ENCODE peak calls at places on chromosomes 11 and 22, in five cellular contexts. S is CD8-positive, alpha-beta T cell; G is fibroblast of pulmonary artery; L is memory B cell; M is hypothalamus. C is an unnamed sample.

GRCh38 chr11:45067966-45068365 is 78.5 kb upstream of the PRDM11 start:
- DNase-seq in S (no peak), G (no peak), L (no peak), M (no peak), C (no peak)

GRCh38 chr11:66221726-66222236 is 46.7 kb upstream of the RAB1B start:
- DNase-seq in S (no peak), G (no peak), L (no peak), M (no peak), C (no peak)

GRCh38 chr11:19982761-19983495 is 177.3 kb downstream of the DBX1 start:
- DNase-seq in S (no peak), G (peak; percentile 48), L (no peak), M (no peak), C (no peak)

GRCh38 chr22:27378994-27379393 is 422.6 kb downstream of the MN1 start:
- DNase-seq in S (no peak), G (no peak), L (no peak), M (no peak), C (no peak)

GRCh38 chr11:48051217-48051848 is 71.0 kb downstream of the PTPRJ start:
- DNase-seq in S (no peak), G (no peak), L (no peak), M (no peak), C (no peak)

GRCh38 chr11:32310218-32310601 is 125.1 kb downstream of the WT1 start:
- DNase-seq in S (no peak), G (no peak), L (no peak), M (no peak), C (no peak)

GRCh38 chr11:102470257-102470656 is 17.7 kb upstream of the TMEM123 start:
- DNase-seq in S (peak; percentile 46), G (no peak), L (no peak), M (no peak), C (no peak)

GRCh38 chr11:396948-397548 is 3.0 kb downstream of the PKP3 start:
- DNase-seq in S (no peak), G (peak; percentile 69), L (no peak), M (no peak), C (no peak)

GRCh38 chr22:33440756-33441155 is 382.6 kb upstream of the SYN3 start:
- DNase-seq in S (no peak), G (no peak), L (no peak), M (no peak), C (peak; percentile 44)

GRCh38 chr22:49052023-49052538 is 775.6 kb downstream of the BRD1 start:
- DNase-seq in S (no peak), G (no peak), L (peak; percentile 23), M (no peak), C (no peak)

GRCh38 chr11:111400595-111400994 is 21.5 kb upstream of the POU2AF1 start:
- DNase-seq in S (no peak), G (no peak), L (no peak), M (no peak), C (no peak)

GRCh38 chr11:125132586-125132985 is 21.2 kb upstream of the TMEM218 start:
- DNase-seq in S (no peak), G (no peak), L (no peak), M (no peak), C (no peak)

GRCh38 chr11:102396708-102397563 is 49.9 kb downstream of the BIRC2 start:
- DNase-seq in S (no peak), G (peak; percentile 16), L (no peak), M (no peak), C (no peak)

GRCh38 chr11:115874843-115875242 is 370.6 kb upstream of the CADM1 start:
- DNase-seq in S (no peak), G (no peak), L (no peak), M (no peak), C (no peak)

GRCh38 chr11:122028561-122028960 is 87.5 kb downstream of the BLID start:
- DNase-seq in S (no peak), G (no peak), L (no peak), M (no peak), C (no peak)

GRCh38 chr11:79101736-79102135 is 339.1 kb downstream of the TENM4 start:
- DNase-seq in S (no peak), G (no peak), L (no peak), M (no peak), C (no peak)

GRCh38 chr22:23772315-23773246 is at the start of gene MMP11:
- DNase-seq in S (peak; percentile 56), G (no peak), L (peak; percentile 30), M (no peak), C (no peak)

GRCh38 chr11:4181780-4182721 is 87.5 kb downstream of the RRM1 start:
- DNase-seq in S (no peak), G (peak; percentile 64), L (no peak), M (no peak), C (peak; percentile 18)

GRCh38 chr11:119160151-119160550 is 8.4 kb upstream of the NLRX1 start:
- DNase-seq in S (no peak), G (no peak), L (no peak), M (no peak), C (no peak)

C was measured in stromal cell of bone marrow.